ENCODE peak calls at places on chromosomes 5 and 9, in six cellular contexts. F is psoas muscle; Q is lower lobe of right lung; A is ascending aorta; X is CD4-positive, alpha-beta T cell; V is sigmoid colon. M is an unnamed sample. For H3K9me3, the result is how much of the 10 kb centered on the place peaks cover.

GRCh38 chr5:74665246-74665645 is 19.8 kb upstream of the HEXB start:
- DNase-seq in F (no peak), Q (no peak), A (no peak), X (no peak), V (no peak), M (no peak)

GRCh38 chr9:82532504-82532903 is 530.4 kb downstream of the RASEF start:
- DNase-seq in F (no peak), Q (no peak), A (no peak), X (no peak), V (no peak), M (no peak)

GRCh38 chr9:100286257-100286656 is 66.5 kb downstream of the TEX10 start:
- DNase-seq in F (no peak), Q (no peak), A (no peak), X (no peak), V (no peak), M (no peak)

GRCh38 chr9:134217431-134218210 is 53.3 kb upstream of the RNU6ATAC start:
- DNase-seq in F (peak), Q (no peak), A (no peak), X (no peak), V (peak), M (no peak)

GRCh38 chr5:111117149-111117548 is 25.0 kb downstream of the WDR36 start:
- DNase-seq in F (no peak), Q (no peak), A (no peak), X (no peak), V (no peak), M (no peak)

GRCh38 chr9:738209-738915 is 103.1 kb upstream of the DMRT1 start:
- DNase-seq in F (peak), Q (peak), A (peak), X (no peak), V (peak), M (no peak)

GRCh38 chr5:176334031-176334770 is 27.4 kb downstream of the KIAA1191 start:
- DNase-seq in F (no peak), Q (no peak), A (no peak), X (no peak), V (no peak), M (no peak)

GRCh38 chr5:125549322-125549871 is 803.0 kb upstream of the ZNF608 start:
- DNase-seq in F (no peak), Q (no peak), A (no peak), X (no peak), V (no peak), M (no peak)

GRCh38 chr9:6048039-6048438 is 32.6 kb upstream of the RANBP6 start:
- DNase-seq in F (no peak), Q (no peak), A (no peak), X (no peak), V (no peak), M (no peak)

GRCh38 chr5:154707641-154708040 is 47.5 kb upstream of the LARP1 start:
- DNase-seq in F (no peak), Q (no peak), A (no peak), X (no peak), V (no peak), M (no peak)

GRCh38 chr5:119059740-119060255 is 11.1 kb upstream of the DMXL1 start:
- DNase-seq in F (no peak), Q (no peak), A (no peak), X (no peak), V (no peak), M (no peak)

GRCh38 chr9:37486616-37487544 is 1.1 kb downstream of the POLR1E start:
- DNase-seq in F (peak), Q (no peak), A (peak), X (no peak), V (peak), M (no peak)

GRCh38 chr5:8864053-8864452 is 681.8 kb downstream of the SEMA5A start:
- DNase-seq in F (no peak), Q (no peak), A (no peak), X (no peak), V (no peak), M (no peak)

GRCh38 chr5:82591021-82591515 is 312.9 kb upstream of the RPS23 start:
- DNase-seq in F (no peak), Q (no peak), A (no peak), X (no peak), V (no peak), M (no peak)

GRCh38 chr5:59062986-59063683 is 480.3 kb downstream of the RAB3C start:
- DNase-seq in F (no peak), Q (no peak), A (no peak), X (no peak), V (no peak), M (no peak)

GRCh38 chr5:3288325-3288724 is 307.3 kb upstream of the IRX1 start:
- DNase-seq in F (no peak), Q (no peak), A (no peak), X (no peak), V (no peak), M (no peak)

GRCh38 chr9:94656190-94656589 is 16.9 kb upstream of the FBP1 start:
- DNase-seq in F (no peak), Q (no peak), A (peak), X (peak), V (no peak), M (no peak)

GRCh38 chr9:36970007-36970888 is 63.8 kb downstream of the PAX5 start:
- DNase-seq in F (no peak), Q (no peak), A (no peak), X (no peak), V (no peak), M (no peak)

GRCh38 chr5:1042626-1043025 is 34.0 kb downstream of the NKD2 start:
- DNase-seq in F (no peak), Q (no peak), A (no peak), X (no peak), V (peak), M (no peak)

GRCh38 chr5:1045960-1046560 is 37.5 kb downstream of the NKD2 start:
- DNase-seq in F (no peak), Q (no peak), A (no peak), X (no peak), V (peak), M (no peak)

GRCh38 chr5:1041225-1042186 is 32.9 kb downstream of the NKD2 start:
- DNase-seq in F (no peak), Q (no peak), A (no peak), X (no peak), V (no peak), M (no peak)

GRCh38 chr5:1043327-1043726 is 34.7 kb downstream of the NKD2 start:
- DNase-seq in F (no peak), Q (no peak), A (no peak), X (no peak), V (no peak), M (no peak)

DNA sequence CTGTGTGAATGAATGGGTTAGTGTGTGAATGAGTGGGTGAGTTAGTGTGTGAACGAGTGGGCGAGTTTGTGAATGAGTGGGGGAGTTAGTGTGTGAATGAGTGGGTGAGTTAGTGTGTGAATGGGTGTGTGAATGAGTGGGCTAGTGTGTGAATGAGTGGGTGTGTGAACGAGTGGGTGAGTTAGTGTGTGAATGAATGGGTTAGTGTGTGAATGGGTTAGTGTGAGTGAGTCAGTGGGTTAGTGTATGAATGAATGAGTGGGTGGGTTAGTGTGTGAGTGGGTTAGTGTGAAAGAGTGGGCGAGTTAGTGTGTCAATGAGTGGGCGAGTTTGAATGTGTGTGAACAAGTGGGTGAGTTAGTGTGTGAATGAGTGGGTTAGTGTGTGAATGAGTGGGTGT is 35.5 kb downstream of the NKD2 start:
- DNase-seq in F (no peak), Q (no peak), A (no peak), X (no peak), V (peak), M (no peak)
- H3K9me3 ChIP-seq in F (under half), Q (under half), A (under half), X (under half), V (under half), M (under half)

GRCh38 chr5:150901446-150901845 is 3.3 kb downstream of the ZNF300 start:
- DNase-seq in F (no peak), Q (no peak), A (no peak), X (no peak), V (no peak), M (no peak)
- H3K9me3 ChIP-seq in F (half or more), Q (half or more), A (half or more), X (half or more), V (under half), M (under half)

DNA sequence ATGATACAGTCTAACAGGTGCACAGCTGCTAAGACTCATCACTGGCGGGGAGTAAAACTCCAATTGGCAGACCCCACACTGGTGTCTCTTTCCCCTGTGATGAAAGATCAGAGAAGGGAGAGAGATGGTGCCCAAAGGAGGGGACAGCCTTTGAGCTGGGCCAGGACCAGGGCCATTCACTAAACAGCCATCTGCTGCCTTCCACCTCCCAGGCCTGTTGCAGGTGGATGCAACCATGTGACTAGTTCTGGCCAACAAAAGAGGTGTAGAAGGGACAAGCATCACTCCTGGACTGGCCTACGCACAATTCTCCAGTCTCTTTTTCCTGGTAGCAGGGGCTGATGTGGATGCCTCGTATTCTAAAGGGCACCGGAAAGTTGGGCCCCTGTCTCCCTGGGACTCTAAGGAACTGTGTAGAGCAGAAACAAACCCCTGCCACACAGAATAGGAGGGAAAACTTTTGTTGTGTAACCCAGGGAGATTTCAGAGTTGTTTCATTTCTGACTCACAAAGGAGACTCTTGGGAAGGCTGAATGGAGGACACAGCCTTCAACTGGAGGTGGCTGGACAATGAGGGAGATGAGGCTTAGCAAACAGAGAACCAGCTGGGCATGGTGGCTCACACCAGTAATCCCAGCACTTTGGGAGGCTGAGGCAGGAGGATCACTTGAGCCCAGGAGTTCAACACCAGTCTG is 26.9 kb downstream of the TNIP1 start:
- DNase-seq in F (no peak), Q (no peak), A (no peak), X (no peak), V (no peak), M (no peak)
- H3K9me3 ChIP-seq in F (under half), Q (under half), A (under half), X (under half), V (under half), M (under half)

GRCh38 chr5:14531668-14532067 is 49.9 kb upstream of the OTULINL start:
- DNase-seq in F (no peak), Q (no peak), A (no peak), X (no peak), V (no peak), M (no peak)
- H3K9me3 ChIP-seq in F (under half), Q (under half), A (under half), X (under half), V (under half), M (under half)

DNA sequence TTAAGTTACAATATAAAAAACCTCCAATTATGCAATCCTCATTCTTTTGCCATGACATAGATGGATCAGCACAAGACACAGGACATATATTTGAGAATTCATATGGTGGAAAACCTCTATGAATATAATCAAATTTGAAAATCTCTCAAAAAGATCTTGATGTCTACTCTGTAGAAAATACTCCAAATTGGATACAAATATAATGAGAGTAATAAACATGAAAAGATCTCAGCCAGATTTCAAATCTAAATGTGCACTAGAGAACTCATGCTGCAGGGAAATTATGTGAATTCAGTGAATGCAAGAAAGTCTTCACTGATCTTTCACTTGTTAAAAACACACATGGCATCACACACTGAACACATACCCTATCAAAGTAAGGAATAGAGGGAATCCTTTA is 13.8 kb downstream of the PCDHB15 start:
- DNase-seq in F (no peak), Q (no peak), A (no peak), X (no peak), V (no peak), M (no peak)
- H3K9me3 ChIP-seq in F (half or more), Q (half or more), A (half or more), X (half or more), V (half or more), M (under half)